ENCODE peak calls at places on chromosomes 4 and X, in seven cellular contexts. One of them, this sample, is unnamed.

GRCh38 chrX:70878925-70879324 is 29.6 kb downstream of the TEX11 start:
- DNase-seq in BE2C: no peak
- DNase-seq in Caco-2: no peak
- DNase-seq in T-helper 1 cell: no peak
- DNase-seq in effector CD4-positive, alpha-beta T cell: no peak
- DNase-seq in NCI-H748 treated with DMSO at 0.1 percent for 48 hours: no peak
- DNase-seq in GM23248: no peak
- DNase-seq in this sample: no peak

GRCh38 chr4:7240341-7240740 is 48.0 kb downstream of the SORCS2 start:
- DNase-seq in NCI-H748 treated with DMSO at 0.1 percent for 48 hours: no peak
- DNase-seq in GM23248: no peak
- DNase-seq in BE2C: no peak
- DNase-seq in T-helper 1 cell: no peak
- DNase-seq in Caco-2: no peak
- DNase-seq in effector CD4-positive, alpha-beta T cell: no peak
- DNase-seq in this sample: no peak

GRCh38 chr4:85854543-85854942 is 379.6 kb downstream of the ARHGAP24 start:
- DNase-seq in BE2C: no peak
- DNase-seq in NCI-H748 treated with DMSO at 0.1 percent for 48 hours: no peak
- DNase-seq in GM23248: no peak
- DNase-seq in T-helper 1 cell: no peak
- DNase-seq in effector CD4-positive, alpha-beta T cell: no peak
- DNase-seq in Caco-2: no peak
- DNase-seq in this sample: no peak

GRCh38 chr4:167233523-167234387 is 539 bp downstream of the SPOCK3 start:
- DNase-seq in GM23248: peak; percentile 7
- DNase-seq in effector CD4-positive, alpha-beta T cell: no peak
- DNase-seq in NCI-H748 treated with DMSO at 0.1 percent for 48 hours: no peak
- DNase-seq in BE2C: peak; percentile 61
- DNase-seq in Caco-2: no peak
- DNase-seq in T-helper 1 cell: no peak
- DNase-seq in this sample: peak; percentile 54

GRCh38 chr4:97116511-97116910 is 1026.8 kb downstream of the STPG2 start:
- DNase-seq in T-helper 1 cell: no peak
- DNase-seq in Caco-2: no peak
- DNase-seq in BE2C: no peak
- DNase-seq in effector CD4-positive, alpha-beta T cell: no peak
- DNase-seq in NCI-H748 treated with DMSO at 0.1 percent for 48 hours: no peak
- DNase-seq in GM23248: no peak
- DNase-seq in this sample: no peak

GRCh38 chr4:8071741-8072140 is 86.9 kb downstream of the ABLIM2 start:
- DNase-seq in Caco-2: no peak
- DNase-seq in BE2C: no peak
- DNase-seq in T-helper 1 cell: no peak
- DNase-seq in NCI-H748 treated with DMSO at 0.1 percent for 48 hours: no peak
- DNase-seq in GM23248: no peak
- DNase-seq in effector CD4-positive, alpha-beta T cell: no peak
- DNase-seq in this sample: no peak

GRCh38 chr4:10620935-10621488 is 63.6 kb downstream of the CLNK start:
- DNase-seq in GM23248: no peak
- DNase-seq in Caco-2: no peak
- DNase-seq in NCI-H748 treated with DMSO at 0.1 percent for 48 hours: peak; percentile 37
- DNase-seq in effector CD4-positive, alpha-beta T cell: no peak
- DNase-seq in T-helper 1 cell: no peak
- DNase-seq in BE2C: no peak
- DNase-seq in this sample: no peak

GRCh38 chrX:23779025-23779424 is 3.9 kb upstream of the SAT1 start:
- DNase-seq in T-helper 1 cell: no peak
- DNase-seq in effector CD4-positive, alpha-beta T cell: no peak
- DNase-seq in NCI-H748 treated with DMSO at 0.1 percent for 48 hours: no peak
- DNase-seq in Caco-2: no peak
- DNase-seq in BE2C: no peak
- DNase-seq in GM23248: peak; percentile 84
- DNase-seq in this sample: no peak

GRCh38 chrX:111445485-111445884 is 33.5 kb upstream of the DCX start:
- DNase-seq in NCI-H748 treated with DMSO at 0.1 percent for 48 hours: peak; percentile 72
- DNase-seq in effector CD4-positive, alpha-beta T cell: no peak
- DNase-seq in BE2C: no peak
- DNase-seq in T-helper 1 cell: no peak
- DNase-seq in Caco-2: no peak
- DNase-seq in GM23248: peak; percentile 48
- DNase-seq in this sample: no peak

GRCh38 chr4:51843309-51844156 is 580 bp downstream of the DCUN1D4 start:
- DNase-seq in GM23248: peak; percentile 86
- DNase-seq in BE2C: peak; percentile 70
- DNase-seq in effector CD4-positive, alpha-beta T cell: peak; percentile 52
- DNase-seq in T-helper 1 cell: peak; percentile 61
- DNase-seq in NCI-H748 treated with DMSO at 0.1 percent for 48 hours: no peak
- DNase-seq in Caco-2: peak; percentile 64
- DNase-seq in this sample: peak; percentile 76

GRCh38 chr4:57071340-57071739 is 38.8 kb downstream of the IGFBP7 start:
- DNase-seq in BE2C: no peak
- DNase-seq in T-helper 1 cell: no peak
- DNase-seq in Caco-2: no peak
- DNase-seq in effector CD4-positive, alpha-beta T cell: no peak
- DNase-seq in NCI-H748 treated with DMSO at 0.1 percent for 48 hours: no peak
- DNase-seq in GM23248: peak; percentile 66
- DNase-seq in this sample: no peak

GRCh38 chr4:110196206-110196870 is 2.1 kb downstream of the ELOVL6 start:
- DNase-seq in BE2C: peak; percentile 66
- DNase-seq in GM23248: peak; percentile 65
- DNase-seq in Caco-2: peak; percentile 59
- DNase-seq in effector CD4-positive, alpha-beta T cell: peak; percentile 18
- DNase-seq in NCI-H748 treated with DMSO at 0.1 percent for 48 hours: no peak
- DNase-seq in T-helper 1 cell: peak; percentile 31
- DNase-seq in this sample: peak; percentile 68

GRCh38 chr4:73446336-73446938 is 10.4 kb downstream of the AFP start:
- DNase-seq in T-helper 1 cell: no peak
- DNase-seq in GM23248: peak; percentile 77
- DNase-seq in effector CD4-positive, alpha-beta T cell: no peak
- DNase-seq in BE2C: peak; percentile 13
- DNase-seq in Caco-2: peak; percentile 36
- DNase-seq in NCI-H748 treated with DMSO at 0.1 percent for 48 hours: peak; percentile 40
- DNase-seq in this sample: no peak

GRCh38 chrX:132692066-132692465 is 203.2 kb upstream of the MBNL3 start:
- DNase-seq in GM23248: peak; percentile 63
- DNase-seq in NCI-H748 treated with DMSO at 0.1 percent for 48 hours: peak; percentile 41
- DNase-seq in BE2C: no peak
- DNase-seq in Caco-2: no peak
- DNase-seq in effector CD4-positive, alpha-beta T cell: no peak
- DNase-seq in T-helper 1 cell: no peak
- DNase-seq in this sample: no peak

GRCh38 chr4:106746451-106746850 is 289.7 kb downstream of the DKK2 start:
- DNase-seq in GM23248: peak; percentile 80
- DNase-seq in T-helper 1 cell: no peak
- DNase-seq in NCI-H748 treated with DMSO at 0.1 percent for 48 hours: no peak
- DNase-seq in effector CD4-positive, alpha-beta T cell: no peak
- DNase-seq in Caco-2: no peak
- DNase-seq in BE2C: no peak
- DNase-seq in this sample: no peak